ENCODE peak calls at places on chromosomes 6 and 20, in five cellular contexts. One of them, this sample, is unnamed.

GRCh38 chr6:25253371-25253770 is 25.8 kb upstream of the CARMIL1 start:
- DNase-seq in GM23338: no peak
- DNase-seq in OCI-LY7: no peak
- DNase-seq in astrocyte: no peak
- DNase-seq in GM23248: no peak
- DNase-seq in this sample: peak

GRCh38 chr6:3753228-3753795 is 1.8 kb upstream of the PXDC1 start:
- DNase-seq in GM23338: no peak
- DNase-seq in OCI-LY7: no peak
- DNase-seq in astrocyte: no peak
- DNase-seq in GM23248: no peak
- DNase-seq in this sample: no peak

GRCh38 chr6:120122401-120122800 is 772.8 kb upstream of the MAN1A1 start:
- DNase-seq in GM23338: no peak
- DNase-seq in OCI-LY7: no peak
- DNase-seq in astrocyte: no peak
- DNase-seq in GM23248: no peak
- DNase-seq in this sample: no peak

GRCh38 chr6:107713214-107713962 is 110.7 kb downstream of the SCML4 start:
- DNase-seq in GM23338: no peak
- DNase-seq in OCI-LY7: peak
- DNase-seq in astrocyte: no peak
- DNase-seq in GM23248: peak
- DNase-seq in this sample: no peak

GRCh38 chr6:158503846-158504245 is 56.0 kb upstream of the TMEM181 start:
- DNase-seq in GM23338: no peak
- DNase-seq in OCI-LY7: no peak
- DNase-seq in astrocyte: no peak
- DNase-seq in GM23248: no peak
- DNase-seq in this sample: no peak

GRCh38 chr6:83709748-83710050 is 798 bp upstream of the SNAP91 start:
- DNase-seq in GM23338: no peak
- DNase-seq in OCI-LY7: no peak
- DNase-seq in astrocyte: no peak
- DNase-seq in GM23248: no peak
- DNase-seq in this sample: no peak

GRCh38 chr20:14566505-14566904 is 229.1 kb upstream of the FLRT3 start:
- DNase-seq in GM23338: no peak
- DNase-seq in OCI-LY7: no peak
- DNase-seq in astrocyte: no peak
- DNase-seq in GM23248: peak
- DNase-seq in this sample: no peak

GRCh38 chr6:153625089-153625488 is 414.0 kb upstream of the OPRM1 start:
- DNase-seq in GM23338: peak
- DNase-seq in OCI-LY7: no peak
- DNase-seq in astrocyte: peak
- DNase-seq in GM23248: no peak
- DNase-seq in this sample: no peak

GRCh38 chr20:47521059-47521808 is 19.5 kb downstream of the NCOA3 start:
- DNase-seq in GM23338: peak
- DNase-seq in OCI-LY7: no peak
- DNase-seq in astrocyte: no peak
- DNase-seq in GM23248: no peak
- DNase-seq in this sample: peak

GRCh38 chr6:3571836-3572235 is 115.0 kb upstream of the SLC22A23 start:
- DNase-seq in GM23338: no peak
- DNase-seq in OCI-LY7: no peak
- DNase-seq in astrocyte: no peak
- DNase-seq in GM23248: no peak
- DNase-seq in this sample: no peak

GRCh38 chr20:63472159-63472811 is at the start of gene KCNQ2:
- DNase-seq in GM23338: peak
- DNase-seq in OCI-LY7: no peak
- DNase-seq in astrocyte: no peak
- DNase-seq in GM23248: no peak
- DNase-seq in this sample: no peak

GRCh38 chr6:138685257-138685656 is 88.3 kb upstream of the CCDC28A start:
- DNase-seq in GM23338: no peak
- DNase-seq in OCI-LY7: no peak
- DNase-seq in astrocyte: no peak
- DNase-seq in GM23248: no peak
- DNase-seq in this sample: peak

GRCh38 chr6:138109042-138109997 is 2.1 kb upstream of the PERP start:
- DNase-seq in GM23338: peak
- DNase-seq in OCI-LY7: peak
- DNase-seq in astrocyte: peak
- DNase-seq in GM23248: peak
- DNase-seq in this sample: peak

GRCh38 chr6:37990762-37991525 is 171.4 kb downstream of the ZFAND3 start:
- DNase-seq in GM23338: peak
- DNase-seq in OCI-LY7: no peak
- DNase-seq in astrocyte: peak
- DNase-seq in GM23248: peak
- DNase-seq in this sample: peak

GRCh38 chr6:24440897-24441598 is 38.3 kb downstream of the MRS2 start:
- DNase-seq in GM23338: no peak
- DNase-seq in OCI-LY7: no peak
- DNase-seq in astrocyte: no peak
- DNase-seq in GM23248: no peak
- DNase-seq in this sample: no peak

GRCh38 chr6:33845031-33845430 is 41.2 kb upstream of the MLN start:
- DNase-seq in GM23338: no peak
- DNase-seq in OCI-LY7: no peak
- DNase-seq in astrocyte: no peak
- DNase-seq in GM23248: no peak
- DNase-seq in this sample: no peak

GRCh38 chr6:7805828-7806227 is 79.9 kb downstream of the BMP6 start:
- DNase-seq in GM23338: no peak
- DNase-seq in OCI-LY7: no peak
- DNase-seq in astrocyte: peak
- DNase-seq in GM23248: no peak
- DNase-seq in this sample: peak

GRCh38 chr6:126804255-126805064 is 314.0 kb upstream of the RSPO3 start:
- DNase-seq in GM23338: peak
- DNase-seq in OCI-LY7: peak
- DNase-seq in astrocyte: peak
- DNase-seq in GM23248: peak
- DNase-seq in this sample: peak

GRCh38 chr6:38143191-38144154 is 323.9 kb downstream of the ZFAND3 start:
- DNase-seq in GM23338: no peak
- DNase-seq in OCI-LY7: no peak
- DNase-seq in astrocyte: no peak
- DNase-seq in GM23248: no peak
- DNase-seq in this sample: peak

GRCh38 chr6:118419448-118420394 is 128.4 kb upstream of the PLN start:
- DNase-seq in GM23338: no peak
- DNase-seq in OCI-LY7: no peak
- DNase-seq in astrocyte: peak
- DNase-seq in GM23248: no peak
- DNase-seq in this sample: no peak

GRCh38 chr6:23654745-23655144 is 471.3 kb upstream of the NRSN1 start:
- DNase-seq in GM23338: no peak
- DNase-seq in OCI-LY7: no peak
- DNase-seq in astrocyte: no peak
- DNase-seq in GM23248: no peak
- DNase-seq in this sample: no peak

GRCh38 chr6:4853782-4854511 is 77.7 kb downstream of the CDYL start:
- DNase-seq in GM23338: no peak
- DNase-seq in OCI-LY7: no peak
- DNase-seq in astrocyte: peak
- DNase-seq in GM23248: peak
- DNase-seq in this sample: peak

GRCh38 chr20:41229259-41229658 is 88.3 kb downstream of the ZHX3 start:
- DNase-seq in GM23338: no peak
- DNase-seq in OCI-LY7: no peak
- DNase-seq in astrocyte: no peak
- DNase-seq in GM23248: no peak
- DNase-seq in this sample: no peak

GRCh38 chr20:35561268-35561667 is 19.4 kb downstream of the ERGIC3 start:
- DNase-seq in GM23338: peak
- DNase-seq in OCI-LY7: peak
- DNase-seq in astrocyte: peak
- DNase-seq in GM23248: peak
- DNase-seq in this sample: no peak

GRCh38 chr6:35016417-35017221 is 124.5 kb downstream of the TCP11 start:
- DNase-seq in GM23338: no peak
- DNase-seq in OCI-LY7: no peak
- DNase-seq in astrocyte: peak
- DNase-seq in GM23248: peak
- DNase-seq in this sample: no peak

GRCh38 chr6:127538750-127539264 is 19.7 kb upstream of the MTCL3 start:
- DNase-seq in GM23338: no peak
- DNase-seq in OCI-LY7: no peak
- DNase-seq in astrocyte: no peak
- DNase-seq in GM23248: no peak
- DNase-seq in this sample: no peak

GRCh38 chr20:14336667-14337066 is 745 bp downstream of the FLRT3 start:
- DNase-seq in GM23338: peak
- DNase-seq in OCI-LY7: no peak
- DNase-seq in astrocyte: peak
- DNase-seq in GM23248: peak
- DNase-seq in this sample: peak

GRCh38 chr6:100920028-100920427 is 38.9 kb upstream of the ASCC3 start:
- DNase-seq in GM23338: no peak
- DNase-seq in OCI-LY7: no peak
- DNase-seq in astrocyte: no peak
- DNase-seq in GM23248: no peak
- DNase-seq in this sample: no peak

GRCh38 chr6:110329729-110330436 is 28.3 kb downstream of the METTL24 start:
- DNase-seq in GM23338: no peak
- DNase-seq in OCI-LY7: no peak
- DNase-seq in astrocyte: peak
- DNase-seq in GM23248: peak
- DNase-seq in this sample: peak

GRCh38 chr6:67629268-67629667 is 1005.8 kb upstream of the ADGRB3 start:
- DNase-seq in GM23338: no peak
- DNase-seq in OCI-LY7: no peak
- DNase-seq in astrocyte: peak
- DNase-seq in GM23248: no peak
- DNase-seq in this sample: no peak

GRCh38 chr6:166253277-166254229 is 54.6 kb downstream of the PRR18 start:
- DNase-seq in GM23338: peak
- DNase-seq in OCI-LY7: no peak
- DNase-seq in astrocyte: no peak
- DNase-seq in GM23248: peak
- DNase-seq in this sample: no peak

DNA sequence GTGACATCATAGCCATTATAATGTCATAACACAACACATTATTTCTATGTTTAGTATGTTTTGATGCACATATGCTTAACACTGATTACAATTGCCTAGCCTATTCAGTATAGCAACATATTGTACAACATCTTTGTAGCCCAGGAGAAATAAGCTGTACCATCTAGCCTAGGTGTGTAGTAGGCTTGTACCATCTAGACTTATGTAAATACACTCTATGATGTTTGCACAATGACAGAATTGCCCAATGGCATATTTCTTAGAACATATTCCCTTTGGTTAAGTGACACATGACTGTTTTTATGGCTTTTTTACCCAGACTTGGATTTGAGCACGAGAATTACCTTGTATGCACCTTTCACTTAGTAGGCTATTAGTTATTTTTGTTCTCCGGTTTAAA is 64.5 kb upstream of the HIVEP1 start:
- DNase-seq in GM23338: no peak
- DNase-seq in OCI-LY7: no peak
- DNase-seq in astrocyte: no peak
- DNase-seq in GM23248: no peak
- DNase-seq in this sample: no peak
- H2AFZ ChIP-seq in GM23338: no peak
- H2AFZ ChIP-seq in OCI-LY7: no peak
- H2AFZ ChIP-seq in astrocyte: no peak
- H2AFZ ChIP-seq in GM23248: no peak
- H2AFZ ChIP-seq in this sample: no peak

GRCh38 chr20:50128520-50128905 is 15.6 kb upstream of the UBE2V1 start:
- DNase-seq in GM23338: no peak
- DNase-seq in OCI-LY7: no peak
- DNase-seq in astrocyte: no peak
- DNase-seq in GM23248: no peak
- DNase-seq in this sample: no peak
- H2AFZ ChIP-seq in GM23338: no peak
- H2AFZ ChIP-seq in OCI-LY7: no peak
- H2AFZ ChIP-seq in astrocyte: no peak
- H2AFZ ChIP-seq in GM23248: no peak
- H2AFZ ChIP-seq in this sample: no peak

GRCh38 chr6:42204768-42205282 is 10.1 kb upstream of the GUCA1B start:
- DNase-seq in GM23338: no peak
- DNase-seq in OCI-LY7: no peak
- DNase-seq in astrocyte: no peak
- DNase-seq in GM23248: no peak
- DNase-seq in this sample: no peak
- H2AFZ ChIP-seq in GM23338: no peak
- H2AFZ ChIP-seq in OCI-LY7: no peak
- H2AFZ ChIP-seq in astrocyte: no peak
- H2AFZ ChIP-seq in GM23248: no peak
- H2AFZ ChIP-seq in this sample: no peak

DNA sequence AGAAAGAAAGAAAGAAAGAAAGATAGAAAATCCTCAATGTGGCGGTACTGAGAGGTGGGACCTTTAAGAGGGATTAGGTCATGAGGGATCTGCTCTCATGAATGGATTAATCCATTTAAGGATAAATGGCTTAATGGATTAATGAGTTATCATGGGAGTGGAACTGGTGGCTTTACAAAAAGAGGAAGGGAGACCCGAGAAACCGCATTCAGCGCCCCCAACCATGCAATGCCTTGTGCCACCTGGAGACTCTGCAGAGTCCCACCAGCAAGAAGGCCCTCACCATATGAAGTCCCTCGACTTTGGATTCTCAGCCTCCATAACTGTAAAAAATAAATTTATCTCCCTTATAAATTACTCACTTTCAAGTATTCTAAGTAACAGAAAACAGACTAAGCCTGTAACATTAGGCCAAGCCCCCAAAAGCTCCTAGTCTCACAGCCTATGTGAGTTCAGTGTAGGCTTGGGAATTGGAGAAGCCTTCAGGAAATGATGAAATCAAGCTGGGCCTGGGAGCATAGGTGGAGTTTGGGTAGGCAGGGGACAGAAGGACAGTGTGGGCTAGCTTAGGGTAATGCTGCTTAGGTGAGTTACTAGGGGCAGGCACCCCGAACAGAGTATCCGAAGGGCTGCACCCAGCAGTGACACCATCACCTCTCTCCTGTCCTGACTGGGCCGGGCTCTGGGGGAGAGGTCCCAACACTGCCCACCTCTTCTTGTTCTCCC is 36.2 kb upstream of the RNF24 start:
- DNase-seq in GM23338: no peak
- DNase-seq in OCI-LY7: no peak
- DNase-seq in astrocyte: no peak
- DNase-seq in GM23248: peak
- DNase-seq in this sample: no peak
- H2AFZ ChIP-seq in GM23338: peak
- H2AFZ ChIP-seq in OCI-LY7: no peak
- H2AFZ ChIP-seq in astrocyte: no peak
- H2AFZ ChIP-seq in GM23248: peak
- H2AFZ ChIP-seq in this sample: no peak

This sample was measured in mammary epithelial cell.